ENCODE peak calls at places on chromosomes 12 and 14, in four cellular contexts. K is IMR-90, O is H9, A is H1. Q is an unnamed sample.
A peak's percentile ranks its signal among the peaks of the same experiment; 100 is the strongest.

GRCh38 chr14:50045039-50045711 is 71.2 kb downstream of the VCPKMT start:
- DNase-seq in O (no peak), K (peak; percentile 88), A (no peak), Q (no peak)

GRCh38 chr12:56633465-56634241 is 3.5 kb upstream of the BAZ2A start:
- DNase-seq in O (no peak), A (no peak), K (no peak), Q (no peak)

GRCh38 chr12:1434296-1434955 is 160.0 kb downstream of the FBXL14 start:
- DNase-seq in K (no peak), A (no peak), O (no peak), Q (no peak)

GRCh38 chr14:67833403-67833802 is 13.8 kb downstream of the RAD51B start:
- DNase-seq in O (no peak), A (no peak), K (no peak), Q (no peak)

GRCh38 chr12:58443273-58443980 is 476.9 kb downstream of the LRIG3 start:
- DNase-seq in K (peak; percentile 13), O (peak; percentile 45), A (peak; percentile 52), Q (peak; percentile 67)

GRCh38 chr14:50085570-50086315 is 30.6 kb downstream of the VCPKMT start:
- DNase-seq in O (no peak), A (no peak), K (peak; percentile 77), Q (peak; percentile 31)

GRCh38 chr12:52206309-52207040 is 14.7 kb upstream of the KRT80 start:
- DNase-seq in A (no peak), O (no peak), K (no peak), Q (no peak)

GRCh38 chr14:64966976-64967375 is 5.2 kb downstream of the RAB15 start:
- DNase-seq in O (no peak), A (no peak), K (no peak), Q (peak; percentile 75)

GRCh38 chr12:14258468-14258947 is 107.0 kb upstream of the ATF7IP start:
- DNase-seq in K (peak; percentile 7), O (no peak), A (no peak), Q (peak; percentile 42)

GRCh38 chr14:105913861-105914260 is 387.5 kb downstream of the TMEM121 start:
- DNase-seq in K (no peak), A (no peak), O (no peak), Q (no peak)

GRCh38 chr14:65927871-65928270 is 515.3 kb downstream of the FUT8 start:
- DNase-seq in K (no peak), O (no peak), A (no peak), Q (peak; percentile 85)

GRCh38 chr14:76761849-76762616 is 765 bp downstream of the VASH1 start:
- DNase-seq in K (no peak), A (no peak), O (peak; percentile 23), Q (no peak)

GRCh38 chr14:72254940-72255472 is 322.8 kb downstream of the RGS6 start:
- DNase-seq in K (no peak), O (no peak), A (no peak), Q (peak; percentile 14)

GRCh38 chr14:103136388-103137271 is 13.4 kb downstream of the TNFAIP2 start:
- DNase-seq in O (peak; percentile 85), A (no peak), K (peak; percentile 73), Q (peak; percentile 84)

GRCh38 chr14:69820991-69821390 is 23.9 kb upstream of the SLC10A1 start:
- DNase-seq in K (no peak), A (no peak), O (no peak), Q (no peak)
- H3K56ac ChIP-seq in K (no peak overlapping the region), A (no peak overlapping the region), O (no peak overlapping the region), Q (no peak overlapping the region)

GRCh38 chr14:95291859-95292542 is 27.7 kb downstream of the CLMN start:
- DNase-seq in A (no peak), K (peak; percentile 21), O (peak; percentile 18), Q (no peak)

GRCh38 chr14:95292660-95293425 is 26.9 kb downstream of the CLMN start:
- DNase-seq in A (no peak), O (peak; percentile 14), K (no peak), Q (no peak)

GRCh38 chr14:95289323-95290010 is 30.2 kb downstream of the CLMN start:
- DNase-seq in O (peak; percentile 10), K (no peak), A (no peak), Q (no peak)

GRCh38 chr14:95290021-95290420 is 29.7 kb downstream of the CLMN start:
- DNase-seq in O (peak; percentile 19), K (no peak), A (no peak), Q (no peak)

GRCh38 chr14:95290769-95291440 is 28.8 kb downstream of the CLMN start:
- DNase-seq in K (no peak), O (peak; percentile 59), A (no peak), Q (peak; percentile 38)
- H2BK5ac ChIP-seq in K (no peak overlapping the region), O (no peak overlapping the region), A (no peak overlapping the region), Q (no peak overlapping the region)

DNA sequence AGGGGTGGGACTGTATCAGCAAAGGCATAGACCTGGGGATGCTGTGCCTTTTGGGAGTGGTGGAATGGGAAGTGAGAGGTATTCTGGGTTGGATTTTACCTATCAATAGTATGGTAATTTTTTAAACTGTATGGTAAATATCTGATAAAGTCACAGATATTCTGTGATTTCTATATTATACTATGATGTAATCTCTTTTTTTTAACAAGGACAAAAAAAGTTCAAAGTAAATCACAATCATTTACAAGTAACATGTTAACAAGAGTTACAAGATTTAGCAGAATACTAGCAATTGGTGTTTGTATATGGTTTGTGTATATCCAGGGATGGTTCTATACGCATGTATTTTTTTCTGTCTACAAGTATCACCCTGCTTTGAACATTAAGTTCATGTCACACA is 56.0 kb downstream of the BMAL2 start:
- DNase-seq in O (no peak), K (no peak), A (no peak), Q (no peak)
- H3K56ac ChIP-seq in O (no peak overlapping the region), K (no peak overlapping the region), A (no peak overlapping the region), Q (no peak overlapping the region)

DNA sequence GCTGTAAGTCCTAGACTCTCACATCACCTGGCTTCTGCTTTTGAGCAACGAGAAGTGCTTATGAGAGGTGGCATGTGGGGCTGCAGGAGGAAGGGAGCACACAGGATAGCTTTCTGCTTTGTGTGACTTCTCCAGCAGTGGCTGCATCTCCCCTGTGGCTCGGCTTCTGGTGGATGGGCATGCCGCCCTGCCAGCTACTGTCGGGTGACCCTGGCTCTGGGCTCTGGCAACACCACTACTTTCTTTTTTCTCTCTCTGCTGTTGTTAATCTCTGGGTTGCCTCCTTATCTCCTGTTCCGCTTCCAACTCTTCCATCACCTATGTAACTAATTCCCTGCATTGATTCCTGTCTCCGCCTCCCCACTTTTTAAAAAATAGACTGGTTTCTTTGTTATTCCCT is 209.1 kb upstream of the DAAM1 start:
- DNase-seq in K (no peak), A (no peak), O (no peak), Q (no peak)
- H2BK5ac ChIP-seq in K (no peak overlapping the region), A (no peak overlapping the region), O (no peak overlapping the region), Q (no peak overlapping the region)

GRCh38 chr12:27902651-27903050 is 69.9 kb downstream of the PTHLH start:
- DNase-seq in A (no peak), O (no peak), K (no peak), Q (peak; percentile 58)

GRCh38 chr12:27905285-27906126 is 67.0 kb downstream of the PTHLH start:
- DNase-seq in K (no peak), O (peak; percentile 52), A (no peak), Q (peak; percentile 80)

GRCh38 chr12:27906127-27906500 is 66.4 kb downstream of the PTHLH start:
- DNase-seq in A (no peak), K (no peak), O (no peak), Q (peak; percentile 70)

GRCh38 chr12:27907766-27908165 is 64.8 kb downstream of the PTHLH start:
- DNase-seq in O (no peak), K (peak; percentile 49), A (no peak), Q (no peak)

GRCh38 chr12:27906658-27907473 is 65.7 kb downstream of the PTHLH start:
- DNase-seq in K (peak; percentile 66), O (no peak), A (no peak), Q (no peak)
- H3K56ac ChIP-seq in K (no peak overlapping the region), O (no peak overlapping the region), A (no peak overlapping the region), Q (no peak overlapping the region)

GRCh38 chr14:61582815-61583214 is 112.5 kb upstream of the HIF1A start:
- DNase-seq in A (no peak), O (no peak), K (no peak), Q (no peak)

GRCh38 chr14:61586539-61587396 is 108.5 kb upstream of the HIF1A start:
- DNase-seq in K (peak; percentile 77), O (no peak), A (peak; percentile 13), Q (no peak)

GRCh38 chr14:61581955-61582615 is 113.2 kb upstream of the HIF1A start:
- DNase-seq in O (no peak), A (no peak), K (no peak), Q (no peak)

GRCh38 chr14:61585598-61586538 is 109.4 kb upstream of the HIF1A start:
- DNase-seq in A (no peak), O (no peak), K (peak; percentile 93), Q (no peak)

DNA sequence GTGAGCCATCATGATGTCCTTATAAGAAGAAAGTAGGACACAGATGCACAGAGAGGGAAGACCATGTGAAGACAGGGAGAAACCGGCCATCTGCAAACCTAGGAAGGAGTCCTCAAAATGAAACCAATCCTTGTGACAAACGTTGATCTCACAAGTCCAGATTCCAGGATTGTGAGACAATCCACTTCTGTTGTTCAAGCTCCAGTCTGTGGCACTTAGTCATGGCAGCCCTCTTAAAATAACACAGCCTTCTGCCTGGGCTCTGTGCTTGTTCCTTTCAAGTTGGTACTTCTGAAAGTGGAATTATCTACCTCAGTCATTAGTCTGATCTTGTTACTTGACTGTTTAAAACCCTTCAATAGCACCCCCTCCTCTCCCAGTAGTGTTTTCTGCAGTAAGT is 111.1 kb upstream of the HIF1A start:
- DNase-seq in A (no peak), K (peak; percentile 92), O (no peak), Q (no peak)
- H2BK5ac ChIP-seq in A (no peak overlapping the region), K (peak overlapping the region; percentile 99), O (no peak overlapping the region), Q (no peak overlapping the region)

GRCh38 chr12:101536069-101536674 is 58.6 kb upstream of the MYBPC1 start:
- DNase-seq in K (no peak), A (no peak), O (no peak), Q (no peak)

DNA sequence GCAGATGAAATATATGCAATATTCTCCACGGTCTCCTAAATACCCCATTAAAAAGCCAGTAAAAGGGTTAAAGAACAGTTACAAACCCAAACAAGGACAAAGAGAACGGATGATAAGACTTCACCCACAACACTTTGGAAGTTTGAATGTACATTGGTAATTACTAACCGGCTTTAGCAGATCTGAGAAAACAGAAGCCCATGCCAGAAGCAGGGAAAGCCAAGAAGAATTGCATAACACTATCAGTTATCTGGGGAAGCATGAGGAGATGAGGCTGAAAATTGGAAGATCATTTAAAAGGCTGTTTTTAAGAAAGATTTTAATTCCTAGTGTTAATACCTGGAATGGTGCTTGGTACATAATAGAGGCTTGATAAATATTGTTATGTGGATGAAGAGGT is 55.6 kb upstream of the MYBPC1 start:
- DNase-seq in A (no peak), O (no peak), K (no peak), Q (no peak)
- H3K56ac ChIP-seq in A (no peak overlapping the region), O (no peak overlapping the region), K (no peak overlapping the region), Q (no peak overlapping the region)

Q was measured in mesendoderm.